ENCODE peak calls at places on chromosomes 1 and 21, in six cellular contexts. W is activated T-helper 1 cell treated with anti-CD3 and anti-CD28 coated beads, Interleukin-2, amount 50 U/mL, for 16 hours; G is NCI-H774; I is CD8-positive, alpha-beta T cell; C is mesothelial cell of epicardium; S is NCI-H226. B is an unnamed sample.

GRCh38 chr1:100597069-100597741 is 59.3 kb downstream of the GPR88 start:
- DNase-seq in W (no peak), G (no peak), I (no peak), C (no peak), S (peak; percentile 95), B (no peak)

GRCh38 chr1:184059887-184060286 is 8.4 kb downstream of the TSEN15 start:
- DNase-seq in W (no peak), G (no peak), I (no peak), C (no peak), S (no peak), B (no peak)

GRCh38 chr1:216892581-216892980 is 169.4 kb upstream of the ESRRG start:
- DNase-seq in W (no peak), G (no peak), I (no peak), C (no peak), S (no peak), B (no peak)

GRCh38 chr1:84668185-84668584 is 22.1 kb downstream of the SSX2IP start:
- DNase-seq in W (no peak), G (no peak), I (no peak), C (no peak), S (no peak), B (no peak)

GRCh38 chr1:109969907-109970306 is 14.7 kb upstream of the AHCYL1 start:
- DNase-seq in W (no peak), G (no peak), I (no peak), C (no peak), S (no peak), B (no peak)

GRCh38 chr1:3293563-3294080 is 160.8 kb upstream of the ARHGEF16 start:
- DNase-seq in W (no peak), G (no peak), I (peak; percentile 4), C (no peak), S (no peak), B (no peak)

GRCh38 chr1:19372136-19372514 is 60.0 kb downstream of the SLC66A1 start:
- DNase-seq in W (no peak), G (no peak), I (no peak), C (no peak), S (no peak), B (no peak)

GRCh38 chr1:226862900-226863299 is 7.5 kb upstream of the PSEN2 start:
- DNase-seq in W (no peak), G (no peak), I (no peak), C (no peak), S (peak; percentile 14), B (no peak)

GRCh38 chr1:156509424-156510035 is 9.0 kb upstream of the MEF2D start:
- DNase-seq in W (no peak), G (no peak), I (no peak), C (no peak), S (no peak), B (no peak)

GRCh38 chr1:26597629-26598039 is 68.1 kb downstream of the RPS6KA1 start:
- DNase-seq in W (no peak), G (peak; percentile 2), I (no peak), C (no peak), S (no peak), B (no peak)

GRCh38 chr1:78229344-78229743 is 183.6 kb downstream of the GIPC2 start:
- DNase-seq in W (no peak), G (no peak), I (no peak), C (no peak), S (peak; percentile 76), B (no peak)

GRCh38 chr1:209769171-209769904 is 13.5 kb downstream of the TRAF3IP3 start:
- DNase-seq in W (peak; percentile 57), G (no peak), I (peak; percentile 84), C (no peak), S (peak; percentile 56), B (peak; percentile 24)

GRCh38 chr1:156001682-156002171 is 19.0 kb downstream of the SSR2 start:
- DNase-seq in W (no peak), G (no peak), I (no peak), C (no peak), S (no peak), B (no peak)

GRCh38 chr1:71047635-71048607 is at the start of gene PTGER3:
- DNase-seq in W (no peak), G (peak; percentile 81), I (peak; percentile 53), C (peak; percentile 30), S (no peak), B (no peak)

GRCh38 chr1:27418326-27418761 is 25.9 kb downstream of the GPR3 start:
- DNase-seq in W (peak; percentile 48), G (no peak), I (peak; percentile 42), C (no peak), S (peak; percentile 79), B (no peak)

GRCh38 chr1:27622828-27623227 is 12.2 kb downstream of the FGR start:
- DNase-seq in W (no peak), G (no peak), I (no peak), C (no peak), S (no peak), B (no peak)

GRCh38 chr1:185720633-185721272 is 13.4 kb upstream of the HMCN1 start:
- DNase-seq in W (no peak), G (no peak), I (no peak), C (no peak), S (no peak), B (no peak)

GRCh38 chr1:234543442-234544093 is 64.6 kb upstream of the TARBP1 start:
- DNase-seq in W (no peak), G (no peak), I (no peak), C (no peak), S (no peak), B (no peak)

GRCh38 chr1:180893614-180894013 is 19.1 kb upstream of the KIAA1614 start:
- DNase-seq in W (no peak), G (no peak), I (no peak), C (no peak), S (no peak), B (no peak)

GRCh38 chr21:38651570-38651969 is 153.3 kb upstream of the ERG start:
- DNase-seq in W (no peak), G (no peak), I (no peak), C (no peak), S (no peak), B (no peak)

GRCh38 chr1:53110370-53111072 is 31.9 kb downstream of the SLC1A7 start:
- DNase-seq in W (no peak), G (no peak), I (no peak), C (no peak), S (no peak), B (no peak)

GRCh38 chr1:6177681-6178380 is 2.3 kb downstream of the CHD5 start:
- DNase-seq in W (no peak), G (no peak), I (no peak), C (no peak), S (no peak), B (no peak)

GRCh38 chr1:68473060-68473459 is 23.3 kb upstream of the RPE65 start:
- DNase-seq in W (no peak), G (no peak), I (no peak), C (no peak), S (no peak), B (no peak)

GRCh38 chr1:43533615-43534014 is 2.9 kb downstream of the PTPRF start:
- DNase-seq in W (no peak), G (no peak), I (no peak), C (no peak), S (no peak), B (no peak)

GRCh38 chr1:96865731-96866684 is 144.4 kb downstream of the PTBP2 start:
- DNase-seq in W (no peak), G (no peak), I (no peak), C (no peak), S (peak; percentile 95), B (no peak)

GRCh38 chr1:36328713-36329112 is 5.3 kb upstream of the EVA1B start:
- DNase-seq in W (no peak), G (peak; percentile 33), I (no peak), C (no peak), S (no peak), B (no peak)

GRCh38 chr1:206094024-206094423 is 23.2 kb downstream of the AVPR1B start:
- DNase-seq in W (no peak), G (peak; percentile 70), I (no peak), C (no peak), S (no peak), B (no peak)

GRCh38 chr1:52767881-52768280 is 41.6 kb downstream of the ZYG11B start:
- DNase-seq in W (no peak), G (no peak), I (no peak), C (no peak), S (no peak), B (no peak)

GRCh38 chr1:111139956-111140679 is at the start of the genes CEPT1 and DRAM2:
- DNase-seq in W (peak; percentile 81), G (peak; percentile 94), I (peak; percentile 95), C (peak; percentile 81), S (peak; percentile 97), B (peak; percentile 84)

GRCh38 chr1:192489046-192489445 is 86.5 kb upstream of the RGS1 start:
- DNase-seq in W (no peak), G (no peak), I (no peak), C (no peak), S (no peak), B (no peak)

GRCh38 chr1:76955652-76956051 is 88.4 kb downstream of the ST6GALNAC5 start:
- DNase-seq in W (no peak), G (no peak), I (no peak), C (no peak), S (no peak), B (no peak)

GRCh38 chr1:185431612-185432011 is 114.6 kb upstream of the IVNS1ABP start:
- DNase-seq in W (no peak), G (no peak), I (no peak), C (no peak), S (no peak), B (no peak)

GRCh38 chr1:3368711-3369436 is 85.6 kb upstream of the ARHGEF16 start:
- DNase-seq in W (no peak), G (no peak), I (no peak), C (no peak), S (no peak), B (no peak)